ENCODE peak calls at places on chromosomes 5 and 9, in eight cellular contexts. W, F, X, Q, L, C, U and Y are unnamed samples.

GRCh38 chr5:74257645-74258328 is 382.7 kb downstream of the ENC1 start:
- DNase-seq in L (no peak), W (no peak), C (peak), X (no peak), Q (no peak), U (no peak), F (no peak), Y (no peak)

GRCh38 chr9:3746296-3747275 is 220.8 kb upstream of the RFX3 start:
- DNase-seq in X (peak), U (no peak), W (no peak), L (peak), F (peak), C (no peak), Q (no peak), Y (no peak)

GRCh38 chr5:157159209-157159751 is 6.8 kb downstream of the GARIN3 start:
- DNase-seq in C (no peak), X (no peak), L (no peak), Q (peak), F (no peak), W (no peak), U (no peak), Y (no peak)

GRCh38 chr5:29001666-29002065 is 1963.3 kb upstream of the CDH9 start:
- DNase-seq in X (peak), C (no peak), Q (no peak), U (no peak), W (no peak), L (no peak), F (no peak), Y (no peak)

GRCh38 chr5:147965712-147966111 is 59.4 kb upstream of the C5orf46 start:
- DNase-seq in Q (no peak), W (no peak), U (no peak), X (no peak), F (no peak), L (no peak), C (no peak), Y (no peak)

GRCh38 chr9:37220971-37221370 is 100.6 kb downstream of the ZCCHC7 start:
- DNase-seq in X (no peak), W (no peak), C (no peak), F (peak), Q (no peak), U (no peak), L (no peak), Y (no peak)

GRCh38 chr9:84139296-84140100 is 158.9 kb downstream of the RMI1 start:
- DNase-seq in X (peak), C (peak), Q (no peak), F (peak), W (peak), U (no peak), L (no peak), Y (peak)

GRCh38 chr9:130962418-130963316 is 23.6 kb upstream of the FIBCD1 start:
- DNase-seq in C (no peak), F (peak), Q (no peak), L (no peak), U (no peak), W (no peak), X (peak), Y (peak)

GRCh38 chr5:115455241-115455640 is 89.3 kb downstream of the FEM1C start:
- DNase-seq in U (no peak), F (no peak), W (no peak), Q (no peak), L (no peak), C (no peak), X (peak), Y (no peak)

GRCh38 chr9:91844656-91845291 is 105.3 kb downstream of the ROR2 start:
- DNase-seq in Q (no peak), X (no peak), L (no peak), C (no peak), U (no peak), W (no peak), F (no peak), Y (no peak)

GRCh38 chr5:128770907-128771306 is 194.4 kb upstream of the SLC27A6 start:
- DNase-seq in L (no peak), C (no peak), W (no peak), U (no peak), X (no peak), Q (no peak), F (no peak), Y (no peak)

GRCh38 chr5:452856-453710 is 10.1 kb downstream of the EXOC3 start:
- DNase-seq in Q (no peak), F (no peak), L (no peak), C (peak), X (no peak), W (no peak), U (no peak), Y (no peak)

GRCh38 chr5:150263801-150264621 is 25.6 kb downstream of the CAMK2A start:
- DNase-seq in W (no peak), F (peak), C (no peak), L (no peak), Q (no peak), X (peak), U (no peak), Y (peak)

GRCh38 chr5:133753856-133754255 is 141.5 kb upstream of the FSTL4 start:
- DNase-seq in L (no peak), X (no peak), C (no peak), W (no peak), U (no peak), F (peak), Q (no peak), Y (no peak)

GRCh38 chr9:8660383-8660782 is 860.8 kb upstream of the DMAC1 start:
- DNase-seq in X (no peak), L (no peak), Q (no peak), U (no peak), C (peak), W (no peak), F (no peak), Y (peak)

GRCh38 chr9:4349841-4350418 is 50.1 kb upstream of the GLIS3 start:
- DNase-seq in X (no peak), C (no peak), W (no peak), U (no peak), Q (no peak), F (no peak), L (no peak), Y (no peak)

GRCh38 chr5:51567636-51568035 is 184.4 kb downstream of the ISL1 start:
- DNase-seq in U (no peak), W (no peak), F (peak), L (no peak), C (no peak), Q (no peak), X (no peak), Y (no peak)

GRCh38 chr9:91789941-91790340 is 160.1 kb downstream of the ROR2 start:
- DNase-seq in F (no peak), U (no peak), Q (no peak), L (no peak), C (no peak), X (no peak), W (no peak), Y (no peak)

GRCh38 chr9:136502940-136503550 is 20.2 kb upstream of the SEC16A start:
- DNase-seq in F (no peak), U (no peak), X (no peak), L (no peak), Q (no peak), W (no peak), C (no peak), Y (no peak)